ENCODE peak calls at places on chromosome 20, in four cellular contexts. G is Peyer's patch, S is tibial nerve, M is HCT116. J is an unnamed sample.

GRCh38 chr20:61614311-61615100 is 362.4 kb downstream of the CDH4 start:
- DNase-seq in G (no peak), S (no peak), M (no peak), J (no peak)

GRCh38 chr20:23232679-23233308 is 117.8 kb upstream of the NXT1 start:
- DNase-seq in M (no peak), S (no peak), G (no peak), J (peak)

GRCh38 chr20:32929162-32929561 is 70.4 kb downstream of the EFCAB8 start:
- DNase-seq in S (no peak), M (no peak), G (no peak), J (no peak)

GRCh38 chr20:22474215-22474614 is 110.2 kb downstream of the FOXA2 start:
- DNase-seq in S (no peak), G (no peak), M (no peak), J (no peak)

GRCh38 chr20:22940350-22940749 is 94.8 kb upstream of the SSTR4 start:
- DNase-seq in M (no peak), S (no peak), G (no peak), J (no peak)

GRCh38 chr20:35312348-35312747 is 20.1 kb upstream of the FAM83C start:
- DNase-seq in G (no peak), S (no peak), M (peak), J (no peak)

GRCh38 chr20:54173653-54174451 is at the start of gene CYP24A1:
- DNase-seq in M (no peak), S (no peak), G (no peak), J (no peak)

GRCh38 chr20:18254615-18255014 is 33.7 kb upstream of the ZNF133 start:
- DNase-seq in M (no peak), G (no peak), S (no peak), J (no peak)

GRCh38 chr20:63087236-63087871 is 80.6 kb upstream of the BHLHE23 start:
- DNase-seq in S (no peak), M (no peak), G (no peak), J (no peak)

GRCh38 chr20:33674294-33675126 is at the start of gene NECAB3:
- DNase-seq in S (peak), M (no peak), G (peak), J (peak)

GRCh38 chr20:33791540-33791939 is 19.6 kb upstream of the CHMP4B start:
- DNase-seq in M (no peak), G (no peak), S (no peak), J (no peak)

GRCh38 chr20:3927486-3928291 is 38.5 kb downstream of the PANK2 start:
- DNase-seq in G (no peak), S (no peak), M (no peak), J (no peak)

GRCh38 chr20:36555248-36555647 is 13.9 kb downstream of the MYL9 start:
- DNase-seq in M (no peak), G (no peak), S (no peak), J (no peak)

GRCh38 chr20:13009682-13010406 is 1.1 kb downstream of the SPTLC3 start:
- DNase-seq in S (no peak), G (no peak), M (no peak), J (no peak)
- H3K4me3 ChIP-seq in S (peak), G (peak), M (no peak), J (peak)

DNA sequence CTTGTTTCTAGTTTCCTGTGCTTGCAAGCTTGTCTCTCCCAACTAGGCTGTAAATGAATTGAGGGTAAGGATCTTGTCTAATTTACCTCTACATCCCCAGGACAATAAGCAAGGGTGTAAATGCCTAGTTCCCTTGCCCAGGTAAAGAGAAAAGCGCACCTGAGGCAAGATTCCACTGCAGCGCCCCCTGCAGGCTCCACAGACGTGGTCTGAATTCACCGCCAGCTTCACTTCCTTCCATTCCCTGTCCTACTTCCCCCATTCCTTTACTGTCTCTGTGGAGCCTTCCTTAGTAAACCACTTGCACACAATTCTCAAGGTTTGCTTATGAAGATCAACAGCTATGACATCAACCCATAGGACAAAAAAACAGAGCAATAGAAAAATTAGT is 42.3 kb downstream of the ANKEF1 start:
- DNase-seq in G (no peak), M (no peak), S (no peak), J (no peak)
- TF ChIP-seq CTCF in G (no peak), M (peak), S (no peak), J (no peak)

GRCh38 chr20:25195014-25195961 is at the start of gene ENTPD6:
- DNase-seq in M (peak), S (peak), G (peak), J (peak)
- TF ChIP-seq POLR2A in M (peak), S (peak), G (peak), J (peak)

GRCh38 chr20:14489544-14489943 is 152.1 kb upstream of the FLRT3 start:
- DNase-seq in G (no peak), M (no peak), S (no peak), J (no peak)

GRCh38 chr20:14493408-14493807 is 156.0 kb upstream of the FLRT3 start:
- DNase-seq in G (no peak), M (no peak), S (no peak), J (no peak)

GRCh38 chr20:14488756-14489479 is 151.5 kb upstream of the FLRT3 start:
- DNase-seq in S (no peak), M (no peak), G (no peak), J (no peak)

GRCh38 chr20:14494355-14494754 is 156.9 kb upstream of the FLRT3 start:
- DNase-seq in G (no peak), S (no peak), M (no peak), J (no peak)

GRCh38 chr20:14491436-14491835 is 154.0 kb upstream of the FLRT3 start:
- DNase-seq in S (no peak), G (no peak), M (no peak), J (no peak)
- H3K4me3 ChIP-seq in S (no peak), G (no peak), M (no peak), J (no peak)

DNA sequence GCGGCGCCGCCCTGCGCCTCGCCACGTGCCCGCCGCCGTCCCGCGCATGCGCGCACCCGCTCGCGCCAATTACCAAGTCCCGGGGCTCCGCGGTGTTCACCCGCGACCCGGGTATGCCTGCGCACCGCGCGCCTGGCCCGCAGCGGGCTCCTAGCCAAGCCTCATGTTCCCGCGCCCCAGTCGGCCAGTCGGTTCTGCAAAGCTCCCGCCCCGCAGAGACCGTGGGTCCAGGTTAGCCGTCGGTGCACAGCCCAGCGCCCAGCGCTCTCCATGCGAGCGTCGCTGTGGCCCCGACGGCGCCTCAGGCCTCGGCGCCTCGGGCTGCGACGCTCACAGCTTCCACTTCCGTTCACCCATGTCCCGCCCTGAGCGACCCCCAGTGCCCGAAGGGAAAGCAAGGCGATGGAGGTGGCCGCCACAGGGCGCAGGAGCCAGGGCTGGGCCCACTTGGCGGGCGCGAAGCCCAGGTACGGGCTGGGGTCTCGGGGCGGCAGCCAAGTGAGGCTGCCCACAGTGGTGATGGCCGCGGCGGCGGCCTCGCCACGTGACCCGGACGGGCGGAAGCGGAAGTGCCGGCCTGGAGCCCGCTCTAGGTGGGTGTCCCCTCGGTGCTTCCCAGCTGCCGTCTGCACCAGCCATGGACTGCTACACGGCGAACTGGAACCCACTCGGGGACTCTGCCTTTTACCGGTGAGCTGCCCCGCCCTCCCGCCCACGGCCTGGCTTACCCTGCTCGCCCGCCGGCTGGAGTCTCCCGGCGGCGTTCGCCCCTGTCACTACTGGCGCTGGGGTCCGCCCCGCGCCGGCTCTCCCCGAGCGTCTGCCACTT is at the start of the genes PCED1A and VPS16:
- DNase-seq in G (peak), M (peak), S (peak), J (peak)
- TF ChIP-seq CTCF in G (no peak), M (no peak), S (no peak), J (no peak)

J was measured in lower leg skin.